ENCODE peak calls at places on chromosomes 16 and 17, in five cellular contexts. Y is K562, E is SK-N-SH, D is GM12878, M is HepG2. H is an unnamed sample.

GRCh38 chr16:81293909-81294802 is 20.6 kb upstream of the GAN start:
- DNase-seq in M (no peak), E (no peak), D (no peak), Y (no peak), H (no peak)

GRCh38 chr16:73732143-73732542 is 564.5 kb upstream of the PSMD7 start:
- DNase-seq in E (no peak), Y (no peak), D (no peak), M (peak; percentile 26), H (no peak)

GRCh38 chr17:49110504-49110903 is 22.1 kb upstream of the B4GALNT2 start:
- DNase-seq in E (no peak), D (no peak), Y (no peak), M (no peak), H (no peak)

GRCh38 chr17:47789611-47790520 is 31.7 kb downstream of the OSBPL7 start:
- DNase-seq in E (peak; percentile 96), D (no peak), M (no peak), Y (peak; percentile 26), H (peak; percentile 29)

GRCh38 chr16:9836118-9836736 is 346.0 kb downstream of the GRIN2A start:
- DNase-seq in Y (peak; percentile 37), D (no peak), E (no peak), M (no peak), H (no peak)

GRCh38 chr16:88062341-88062861 is 111.2 kb downstream of the BANP start:
- DNase-seq in D (no peak), M (no peak), E (peak; percentile 63), Y (no peak), H (no peak)

GRCh38 chr16:31483081-31483480 is at the start of gene SLC5A2:
- DNase-seq in Y (no peak), E (no peak), D (no peak), M (no peak), H (no peak)

GRCh38 chr17:12256380-12256995 is 235.8 kb downstream of the MAP2K4 start:
- DNase-seq in E (peak; percentile 43), Y (peak; percentile 29), M (peak; percentile 35), D (peak; percentile 3), H (no peak)

GRCh38 chr16:89077076-89077475 is 16.6 kb upstream of the ACSF3 start:
- DNase-seq in M (no peak), Y (no peak), E (no peak), D (no peak), H (no peak)

GRCh38 chr16:58110590-58111330 is 18.4 kb downstream of the CFAP20 start:
- DNase-seq in E (peak; percentile 61), Y (no peak), D (no peak), M (no peak), H (peak; percentile 2)

GRCh38 chr17:9760336-9760735 is 31.1 kb downstream of the DHRS7C start:
- DNase-seq in Y (no peak), E (no peak), D (no peak), M (no peak), H (no peak)

GRCh38 chr17:10059684-10060211 is 138.7 kb downstream of the GAS7 start:
- DNase-seq in M (no peak), Y (no peak), D (peak; percentile 95), E (no peak), H (no peak)

GRCh38 chr16:30369091-30369937 is 980 bp downstream of the TBC1D10B start:
- DNase-seq in E (no peak), Y (peak; percentile 8), M (no peak), D (no peak), H (no peak)

GRCh38 chr16:48244863-48245195 is 729 bp downstream of the LONP2 start:
- DNase-seq in M (no peak), E (no peak), Y (no peak), D (no peak), H (no peak)

GRCh38 chr16:2820836-2821482 is 3.9 kb downstream of the PRSS21 start:
- DNase-seq in M (no peak), D (no peak), Y (no peak), E (peak; percentile 62), H (no peak)

GRCh38 chr16:59060212-59060611 is 326.1 kb upstream of the GOT2 start:
- DNase-seq in Y (no peak), M (no peak), D (no peak), E (no peak), H (no peak)

GRCh38 chr16:11253995-11254912 is 1.8 kb downstream of the SOCS1 start:
- DNase-seq in E (no peak), D (no peak), Y (peak; percentile 34), M (no peak), H (no peak)

GRCh38 chr16:11253009-11253994 is 2.7 kb downstream of the SOCS1 start:
- DNase-seq in E (no peak), D (no peak), M (no peak), Y (peak; percentile 39), H (no peak)

GRCh38 chr16:11256657-11257130 is 690 bp upstream of the SOCS1 start:
- DNase-seq in D (no peak), E (peak; percentile 78), M (no peak), Y (peak; percentile 72), H (no peak)

GRCh38 chr16:11255737-11256656 is at the start of gene SOCS1:
- DNase-seq in M (peak; percentile 78), D (no peak), E (peak; percentile 95), Y (peak; percentile 94), H (peak; percentile 54)

GRCh38 chr16:11254913-11255736 is 879 bp downstream of the SOCS1 start:
- DNase-seq in E (peak; percentile 73), M (no peak), Y (peak; percentile 60), D (no peak), H (no peak)
- TF ChIP-seq REST in E (no peak), M (no peak), Y (no peak), D (no peak), H (no peak)

DNA sequence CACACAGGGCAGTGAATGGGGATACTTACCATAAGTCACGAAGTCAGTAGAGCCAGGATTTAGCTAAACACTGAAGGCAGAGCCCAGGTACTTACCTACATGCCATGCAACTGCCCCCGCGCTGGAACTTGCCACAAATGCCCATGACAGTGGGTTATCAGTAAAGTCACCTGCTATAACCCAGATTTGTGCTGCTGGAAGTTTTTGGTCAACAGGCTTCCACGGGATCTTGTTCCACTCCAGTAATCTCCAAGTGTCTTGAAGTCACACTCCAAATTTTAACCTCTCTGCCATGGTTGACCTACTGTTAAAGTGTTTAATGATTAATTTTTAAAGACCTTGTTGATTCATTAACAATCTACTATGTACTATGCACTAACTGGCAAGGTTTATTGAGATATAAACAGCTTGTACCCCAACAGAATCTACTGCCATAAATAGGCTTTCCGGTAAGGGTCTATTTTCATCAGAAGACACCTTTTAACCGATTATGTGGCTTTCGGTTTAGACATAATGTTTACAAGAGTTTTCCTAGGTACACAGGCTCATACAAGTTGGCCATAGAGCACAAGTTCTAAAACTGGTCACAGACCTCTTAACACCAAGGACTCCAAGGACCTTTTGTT is 6.3 kb upstream of the SLC5A11 start:
- DNase-seq in D (no peak), M (no peak), E (no peak), Y (no peak), H (no peak)
- TF ChIP-seq GABPA in D (no peak), M (no peak), E (no peak), Y (no peak), H (no peak)

GRCh38 chr16:1744338-1744840 is 27.0 kb downstream of the NME3 start:
- DNase-seq in Y (no peak), M (no peak), D (no peak), E (no peak), H (no peak)
- H3K4me3 ChIP-seq in Y (no peak overlapping the region), M (no peak overlapping the region), D (no peak overlapping the region), E (no peak overlapping the region), H (no peak overlapping the region)

GRCh38 chr17:66549731-66550207 is 247.4 kb downstream of the PRKCA start:
- DNase-seq in Y (no peak), E (no peak), D (no peak), M (no peak), H (no peak)
- TF ChIP-seq REST in Y (no peak), E (no peak), D (no peak), M (no peak), H (no peak)

DNA sequence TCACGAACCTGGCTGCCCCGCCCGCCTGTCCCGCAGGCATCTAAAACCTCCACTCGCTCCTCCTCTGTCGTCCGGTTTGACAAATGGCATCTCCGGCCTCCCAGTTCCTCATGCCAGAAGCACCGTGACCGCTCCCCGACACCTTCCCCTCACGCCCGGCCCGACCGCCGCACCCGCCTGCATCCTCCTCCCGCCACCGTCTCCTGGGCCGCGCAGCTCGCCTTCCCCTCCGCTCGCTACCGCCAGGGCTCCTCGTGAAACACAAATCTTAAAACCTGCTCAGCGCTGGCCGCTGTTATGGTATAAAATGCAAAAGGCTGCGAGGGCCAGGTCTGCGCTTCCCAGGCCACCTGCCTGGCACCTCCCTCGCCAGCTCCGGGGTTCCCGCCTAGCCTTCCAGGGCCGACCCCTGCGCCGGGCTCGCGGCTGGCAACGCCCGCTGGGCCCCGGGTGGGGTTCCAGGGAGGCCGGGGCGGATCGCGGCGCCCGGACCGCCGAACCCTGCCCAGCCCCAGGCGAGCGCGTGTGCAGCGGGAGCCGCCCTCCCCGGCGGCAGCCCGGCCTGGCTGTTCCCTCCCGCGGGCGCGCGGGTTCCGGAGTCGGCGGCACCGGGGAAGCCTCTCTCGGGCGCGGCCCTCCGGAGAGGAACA is 488 bp downstream of the SPSB3 start:
- DNase-seq in D (no peak), Y (peak; percentile 54), E (peak; percentile 70), M (no peak), H (no peak)
- TF ChIP-seq GABPA in D (no peak), Y (no peak), E (no peak), M (no peak), H (no peak)

DNA sequence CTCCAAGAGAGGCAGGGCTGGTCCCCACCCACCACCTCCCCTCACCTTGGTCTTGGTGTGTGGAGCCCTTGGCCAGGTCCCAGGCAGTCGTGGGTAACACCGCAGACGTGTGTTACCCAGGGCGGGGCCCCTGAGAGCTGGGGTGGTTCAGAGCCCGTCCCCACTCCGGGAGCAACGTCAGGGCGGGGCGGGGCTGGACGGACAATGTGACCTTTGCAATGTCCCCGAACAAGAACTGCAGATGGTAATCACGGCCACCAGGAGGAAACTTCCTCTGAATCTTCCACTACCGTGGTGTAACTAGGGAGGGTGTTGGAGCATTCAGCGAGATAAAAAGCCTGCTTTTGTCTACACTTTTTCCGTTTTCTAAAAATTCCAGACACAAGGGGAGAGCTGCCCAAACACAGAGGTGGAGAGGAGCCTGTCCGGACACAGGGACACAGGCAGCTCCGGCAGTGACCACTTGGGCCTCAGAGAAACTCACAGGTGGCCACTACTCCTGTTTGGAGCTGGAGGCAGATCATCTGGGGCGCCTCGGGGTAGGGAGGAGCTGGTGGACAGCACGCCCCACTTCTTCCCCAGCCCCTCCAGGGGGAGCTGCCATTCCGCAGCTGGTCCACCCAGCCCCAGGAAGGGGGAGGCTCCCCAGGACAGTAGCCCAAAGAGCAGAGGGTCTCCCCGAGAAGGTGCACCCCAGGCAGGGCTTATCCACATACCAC is 14.2 kb upstream of the SLC38A10 start:
- DNase-seq in Y (peak; percentile 94), E (peak; percentile 84), D (no peak), M (peak; percentile 91), H (peak; percentile 75)
- H3K4me3 ChIP-seq in Y (peak overlapping the region; percentile 42), E (no peak overlapping the region), D (no peak overlapping the region), M (peak overlapping the region; percentile 69), H (no peak overlapping the region)